ENCODE peak calls at places on chromosomes 1 and 21, in ten cellular contexts. N is MM.1S, R is lower lobe of right lung, Q is keratinocyte, C is fibroblast of villous mesenchyme, A is mucosa of descending colon, S is PC-9, D is choroid plexus epithelial cell, O is spleen, Z is astrocyte of the cerebellum. P is an unnamed sample.

GRCh38 chr1:112359961-112360767 is 35.9 kb upstream of the CTTNBP2NL start:
- DNase-seq in R (peak; percentile 62), A (peak; percentile 64), S (peak; percentile 34), C (peak; percentile 91), Q (no peak), O (no peak), D (peak; percentile 95), Z (no peak), N (no peak), P (peak; percentile 44)

GRCh38 chr1:113976609-113977278 is 2.5 kb upstream of the OLFML3 start:
- DNase-seq in N (no peak), C (peak; percentile 48), S (no peak), Z (peak; percentile 44), R (no peak), Q (no peak), A (no peak), D (peak; percentile 79), O (no peak), P (peak; percentile 10)

GRCh38 chr1:6574818-6575217 is 5.0 kb upstream of the ZBTB48 start:
- DNase-seq in O (no peak), Q (no peak), A (no peak), D (no peak), N (no peak), C (no peak), S (no peak), R (no peak), Z (no peak), P (no peak)

GRCh38 chr1:107649023-107649422 is 316.0 kb downstream of the VAV3 start:
- DNase-seq in D (peak; percentile 6), Z (no peak), R (no peak), C (no peak), N (no peak), A (no peak), O (no peak), S (no peak), Q (no peak), P (peak; percentile 19)

GRCh38 chr1:112735752-112736151 is 20.6 kb upstream of the PPM1J start:
- DNase-seq in N (no peak), R (no peak), C (peak; percentile 33), Z (peak; percentile 5), O (no peak), A (no peak), S (peak; percentile 18), Q (peak; percentile 72), D (peak; percentile 69), P (peak; percentile 94)

GRCh38 chr1:156180471-156180870 is 13.4 kb upstream of the SLC25A44 start:
- DNase-seq in A (no peak), R (no peak), O (no peak), S (no peak), Q (no peak), D (no peak), Z (no peak), N (no peak), C (no peak), P (no peak)

GRCh38 chr1:195462646-195463045 is 1145.6 kb downstream of the KCNT2 start:
- DNase-seq in D (peak; percentile 4), Q (peak; percentile 13), R (no peak), S (no peak), Z (no peak), O (no peak), N (no peak), A (no peak), C (no peak), P (peak; percentile 79)

GRCh38 chr21:33373451-33373850 is 29.8 kb upstream of the IFNGR2 start:
- DNase-seq in O (no peak), R (no peak), A (no peak), C (no peak), S (peak; percentile 43), N (no peak), D (no peak), Z (no peak), Q (no peak), P (peak; percentile 67)

GRCh38 chr1:226600254-226600653 is 51.7 kb downstream of the STUM start:
- DNase-seq in C (no peak), D (no peak), Q (no peak), N (no peak), S (no peak), O (peak; percentile 59), A (no peak), R (no peak), Z (no peak), P (no peak)

GRCh38 chr1:6897138-6897537 is 111.9 kb downstream of the CAMTA1 start:
- DNase-seq in Z (no peak), N (no peak), R (no peak), S (no peak), O (no peak), C (no peak), D (no peak), Q (no peak), A (no peak), P (no peak)

GRCh38 chr1:3925762-3926161 is 25.7 kb upstream of the C1orf174 start:
- DNase-seq in Q (no peak), A (no peak), R (no peak), S (no peak), N (no peak), C (no peak), O (no peak), Z (no peak), D (no peak), P (no peak)

GRCh38 chr1:27143408-27143807 is 11.5 kb downstream of the SLC9A1 start:
- DNase-seq in O (no peak), N (no peak), D (no peak), Z (no peak), C (peak; percentile 30), A (no peak), R (no peak), Q (no peak), S (no peak), P (no peak)

GRCh38 chr1:26828352-26829093 is 2.0 kb downstream of the ZDHHC18 start:
- DNase-seq in N (no peak), D (no peak), C (no peak), R (peak; percentile 69), S (no peak), Q (no peak), Z (no peak), O (peak; percentile 86), A (peak; percentile 40), P (no peak)

GRCh38 chr1:8825985-8826481 is 8.6 kb upstream of the RERE start:
- DNase-seq in C (peak; percentile 77), A (no peak), O (no peak), S (no peak), D (peak; percentile 37), Z (no peak), R (no peak), Q (no peak), N (no peak), P (no peak)

GRCh38 chr1:29166291-29166878 is 15.3 kb downstream of the SRSF4 start:
- DNase-seq in A (no peak), O (no peak), S (no peak), D (no peak), C (peak; percentile 19), Q (no peak), R (peak; percentile 26), Z (no peak), N (no peak), P (no peak)

GRCh38 chr1:46380004-46380403 is 14.1 kb upstream of the FAAH start:
- DNase-seq in O (no peak), R (no peak), C (no peak), Z (no peak), A (no peak), N (no peak), S (no peak), Q (no peak), D (no peak), P (no peak)

GRCh38 chr1:14787604-14788003 is 189.1 kb downstream of the KAZN start:
- DNase-seq in D (no peak), C (no peak), Z (no peak), Q (no peak), O (peak; percentile 28), N (no peak), S (peak; percentile 62), R (no peak), A (no peak), P (peak; percentile 81)

GRCh38 chr1:66182551-66183178 is 351.3 kb upstream of the SGIP1 start:
- DNase-seq in Z (peak; percentile 55), C (peak; percentile 77), N (no peak), R (no peak), D (peak; percentile 87), Q (no peak), A (no peak), O (no peak), S (peak; percentile 28), P (peak; percentile 2)

GRCh38 chr1:99004270-99005141 is at the start of gene PLPPR5:
- DNase-seq in D (peak; percentile 25), S (no peak), C (no peak), A (no peak), Q (no peak), R (no peak), Z (no peak), N (peak; percentile 15), O (peak; percentile 75), P (peak; percentile 21)

DNA sequence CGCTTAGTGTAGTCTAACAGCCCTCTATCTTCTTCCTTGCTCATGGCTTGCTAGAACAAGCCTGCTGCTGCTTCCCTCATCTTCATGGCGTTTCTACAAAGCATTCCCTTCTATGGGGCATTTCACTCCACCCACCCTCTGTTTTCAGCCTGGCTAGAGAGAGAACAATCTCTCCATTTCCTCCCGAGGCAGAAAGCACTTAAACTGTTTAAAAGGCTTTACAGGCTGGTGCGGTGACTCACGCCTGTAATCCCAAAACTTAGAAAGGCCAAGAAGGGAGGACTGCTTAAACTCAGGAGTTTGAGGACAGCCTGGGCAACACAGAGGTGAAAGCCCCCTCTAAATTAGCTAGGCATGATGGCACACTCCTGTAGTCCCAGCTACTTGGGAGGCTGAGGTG is 17.8 kb downstream of the ORC1 start:
- DNase-seq in C (peak; percentile 48), S (no peak), O (no peak), Z (no peak), A (no peak), R (no peak), Q (no peak), D (no peak), N (no peak), P (peak; percentile 30)
- TF ChIP-seq CTCF in C (no peak), S (no peak), O (no peak), Z (no peak), A (no peak), R (no peak), Q (no peak), D (no peak), N (no peak), P (no peak)

GRCh38 chr1:109481646-109482045 is 2.1 kb upstream of the ATXN7L2 start:
- DNase-seq in O (no peak), Z (no peak), A (no peak), C (no peak), R (no peak), Q (no peak), D (no peak), N (no peak), S (no peak), P (no peak)
- H3K4me3 ChIP-seq in O (no peak overlapping the region), Z (no peak overlapping the region), A (no peak overlapping the region), C (no peak overlapping the region), R (no peak overlapping the region), Q (no peak overlapping the region), D (no peak overlapping the region), N (no peak overlapping the region), S (no peak overlapping the region), P (no peak overlapping the region)

GRCh38 chr1:104648269-104648691 is 898.6 kb downstream of the AMY1C start:
- DNase-seq in Z (no peak), Q (no peak), A (no peak), N (no peak), S (no peak), R (no peak), D (peak; percentile 13), O (no peak), C (no peak), P (peak; percentile 27)
- TF ChIP-seq CTCF in Z (peak; percentile 25), Q (peak; percentile 3), A (no peak), N (peak; percentile 44), S (peak; percentile 79), R (no peak), D (peak; percentile 45), O (no peak), C (peak; percentile 4), P (peak; percentile 48)

GRCh38 chr1:109909531-109909930 is 1.1 kb upstream of the CSF1 start:
- DNase-seq in R (no peak), A (no peak), Q (no peak), C (no peak), S (no peak), O (no peak), D (no peak), N (no peak), Z (no peak), P (no peak)
- H3K4me3 ChIP-seq in R (no peak overlapping the region), A (no peak overlapping the region), Q (no peak overlapping the region), C (no peak overlapping the region), S (peak overlapping the region; percentile 98), O (no peak overlapping the region), D (no peak overlapping the region), N (no peak overlapping the region), Z (no peak overlapping the region), P (no peak overlapping the region)

P was measured in epithelial cell of esophagus.